ENCODE peak calls at places on chromosomes 16 and 17, in five cellular contexts. K is Panc1; I is CD8-positive, alpha-beta T cell; E is testis; Z is Peyer's patch. W is an unnamed sample. For H3K27me3 and H3K9me3, the result is how much of the 10 kb centered on the place peaks cover.

GRCh38 chr17:57113656-57114055 is 28.6 kb downstream of the AKAP1 start:
- DNase-seq in K (no peak), I (no peak), E (no peak), Z (no peak), W (no peak)

GRCh38 chr16:66623755-66624154 is 19.3 kb downstream of the CMTM3 start:
- DNase-seq in K (no peak), I (no peak), E (no peak), Z (no peak), W (no peak)

GRCh38 chr17:3845361-3845753 is 689 bp downstream of the NCBP3 start:
- DNase-seq in K (no peak), I (peak), E (peak), Z (no peak), W (no peak)

GRCh38 chr17:949623-950338 is 29.8 kb downstream of the NXN start:
- DNase-seq in K (no peak), I (no peak), E (no peak), Z (no peak), W (no peak)

GRCh38 chr16:22008215-22009142 is 568 bp downstream of the MOSMO start:
- DNase-seq in K (no peak), I (no peak), E (no peak), Z (peak), W (no peak)

GRCh38 chr17:40559016-40559853 is 6.0 kb downstream of the CCR7 start:
- DNase-seq in K (no peak), I (no peak), E (peak), Z (peak), W (peak)

GRCh38 chr16:17817260-17817659 is 346.5 kb upstream of the XYLT1 start:
- DNase-seq in K (no peak), I (no peak), E (no peak), Z (no peak), W (no peak)

GRCh38 chr17:43015579-43015978 is 6.6 kb downstream of the VAT1 start:
- DNase-seq in K (no peak), I (no peak), E (no peak), Z (no peak), W (no peak)

GRCh38 chr16:10938321-10938720 is 3.9 kb downstream of the DEXI start:
- DNase-seq in K (no peak), I (no peak), E (no peak), Z (no peak), W (no peak)

GRCh38 chr17:72952641-72953313 is 139.7 kb downstream of the SLC39A11 start:
- DNase-seq in K (no peak), I (no peak), E (no peak), Z (no peak), W (peak)

GRCh38 chr17:17435323-17435722 is 41.5 kb upstream of the MED9 start:
- DNase-seq in K (no peak), I (no peak), E (no peak), Z (no peak), W (no peak)

GRCh38 chr17:70017941-70018340 is 57.1 kb upstream of the KCNJ16 start:
- DNase-seq in K (no peak), I (no peak), E (no peak), Z (no peak), W (no peak)

GRCh38 chr17:30950669-30951399 is 20.0 kb upstream of the RNF135 start:
- DNase-seq in K (no peak), I (no peak), E (no peak), Z (peak), W (no peak)

GRCh38 chr17:35244345-35245195 is 1.7 kb downstream of the SLFN5 start:
- DNase-seq in K (peak), I (peak), E (peak), Z (peak), W (no peak)

GRCh38 chr17:6213859-6214258 is 143.7 kb downstream of the WSCD1 start:
- DNase-seq in K (no peak), I (no peak), E (no peak), Z (no peak), W (no peak)

GRCh38 chr17:74212262-74212912 is 984 bp upstream of the TTYH2 start:
- DNase-seq in K (no peak), I (peak), E (peak), Z (no peak), W (no peak)

GRCh38 chr16:89017956-89018604 is 41.1 kb upstream of the CBFA2T3 start:
- DNase-seq in K (no peak), I (no peak), E (no peak), Z (no peak), W (no peak)

GRCh38 chr16:16157166-16157565 is 66.1 kb downstream of the ABCC6 start:
- DNase-seq in K (no peak), I (no peak), E (no peak), Z (no peak), W (no peak)

DNA sequence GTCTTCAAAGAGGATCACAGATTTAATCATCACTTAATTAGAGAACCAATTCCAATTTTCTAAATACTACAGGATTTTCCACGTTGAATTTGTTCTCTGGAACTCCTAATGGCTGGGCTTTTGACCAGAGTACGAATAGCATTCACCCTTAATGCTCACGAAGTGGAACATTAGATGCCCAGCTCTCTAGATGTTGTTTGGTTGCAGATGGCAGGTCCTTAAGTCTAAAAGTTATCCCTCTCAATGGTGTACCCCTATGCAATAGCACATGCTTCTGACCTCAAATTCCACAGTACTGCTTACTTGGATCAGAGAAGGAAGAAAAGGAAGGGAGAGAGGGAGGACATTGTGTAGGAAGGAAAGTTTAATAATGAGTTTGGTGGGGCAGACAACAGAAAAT is 8.6 kb upstream of the NACA2 start:
- DNase-seq in K (no peak), I (no peak), E (no peak), Z (no peak), W (no peak)
- H3K27me3 ChIP-seq in K (under half), I (under half), E (under half), Z (under half), W (under half)

GRCh38 chr16:35752773-35753558 is 2293.6 kb downstream of the TP53TG3F start:
- DNase-seq in K (no peak), I (no peak), E (no peak), Z (no peak), W (no peak)
- H3K9me3 ChIP-seq in K (under half), I (under half), E (under half), Z (under half), W (under half)

GRCh38 chr17:15448580-15448956 is 18.9 kb downstream of the CDRT4 start:
- DNase-seq in K (no peak), I (no peak), E (no peak), Z (no peak), W (no peak)
- H3K27ac ChIP-seq in K (no peak), I (no peak), E (no peak), Z (no peak), W (no peak)

GRCh38 chr17:29620779-29621500 is 1.8 kb downstream of the CORO6 start:
- DNase-seq in K (no peak), I (no peak), E (no peak), Z (no peak), W (no peak)
- H3K27me3 ChIP-seq in K (under half), I (under half), E (under half), Z (under half), W (under half)

GRCh38 chr16:3305109-3306068 is at the start of the genes TIGD7 and ZNF75A:
- DNase-seq in K (peak), I (peak), E (peak), Z (peak), W (peak)
- H3K9me3 ChIP-seq in K (half or more), I (under half), E (under half), Z (under half), W (under half)

DNA sequence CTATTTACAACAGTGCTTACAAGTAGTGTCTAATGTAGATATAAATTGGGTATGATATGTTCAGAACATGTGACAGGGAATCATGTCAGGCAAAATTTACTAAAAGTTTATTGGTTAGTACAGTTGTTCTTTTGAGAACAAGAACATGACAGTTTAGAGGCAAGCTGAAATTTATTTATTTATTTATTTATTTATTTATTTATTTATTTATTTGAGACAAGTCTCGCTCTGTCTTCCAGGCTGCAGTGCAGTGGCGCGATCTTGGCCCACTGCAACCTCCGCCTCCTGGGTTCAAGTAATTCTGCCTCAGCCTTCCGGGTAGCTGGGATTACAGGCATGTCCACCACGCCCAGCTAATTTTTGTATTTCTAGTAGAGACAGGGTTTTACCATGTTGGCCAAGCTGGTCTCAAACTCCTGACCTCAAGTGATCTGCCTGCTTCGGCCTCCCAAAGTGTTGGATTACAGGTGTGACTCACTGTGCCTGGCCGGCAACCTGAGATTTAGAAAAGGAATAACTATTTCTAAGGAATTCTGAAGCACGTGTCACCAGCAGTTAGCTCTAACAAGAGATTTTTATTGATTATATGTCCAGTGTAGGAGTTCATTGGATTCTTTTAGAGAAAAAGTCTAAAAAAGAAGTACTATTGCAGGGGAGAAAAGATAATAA is 24.9 kb downstream of the MRTFB start:
- DNase-seq in K (no peak), I (no peak), E (no peak), Z (no peak), W (no peak)
- H3K27ac ChIP-seq in K (no peak), I (no peak), E (no peak), Z (no peak), W (no peak)

DNA sequence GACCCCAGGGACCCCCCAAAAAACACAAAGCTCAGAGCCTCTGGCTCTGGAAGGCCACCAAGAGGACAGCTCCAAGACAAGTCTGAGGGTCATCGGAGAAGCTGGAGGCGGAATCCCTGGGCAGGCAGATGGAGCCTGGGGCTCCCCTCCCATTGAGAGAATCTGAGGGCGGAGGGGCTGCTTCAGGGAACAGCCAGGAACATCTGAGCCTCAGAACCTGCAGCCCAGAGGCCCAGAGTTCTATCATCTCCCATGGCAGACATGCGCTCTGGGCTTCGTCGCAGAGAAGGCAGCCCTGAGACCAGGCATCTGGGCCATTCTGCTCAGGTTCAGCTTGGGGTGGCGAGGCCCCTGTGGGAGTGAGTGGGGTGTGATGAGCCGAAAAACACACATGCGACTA is 7.1 kb upstream of the SPPL2C start:
- DNase-seq in K (no peak), I (no peak), E (no peak), Z (no peak), W (no peak)
- H3K27me3 ChIP-seq in K (under half), I (under half), E (under half), Z (under half), W (under half)

GRCh38 chr16:35463358-35463757 is 2003.9 kb downstream of the TP53TG3F start:
- DNase-seq in K (no peak), I (no peak), E (no peak), Z (no peak), W (no peak)
- H3K9me3 ChIP-seq in K (under half), I (under half), E (under half), Z (under half), W (under half)

W was measured in WERI-Rb-1.